ENCODE peak calls at places on chromosome 6, in four cellular contexts. A is K562, S is GM12878, O is HepG2. F is an unnamed sample.

GRCh38 chr6:31578461-31579118 is 3.2 kb downstream of the TNF start:
- DNase-seq in A (no peak), S (no peak), O (no peak), F (no peak)

GRCh38 chr6:23027281-23027680 is 457.9 kb downstream of the HDGFL1 start:
- DNase-seq in A (no peak), O (no peak), S (no peak), F (no peak)

GRCh38 chr6:143607168-143607567 is 70.6 kb upstream of the PHACTR2 start:
- DNase-seq in A (no peak), O (no peak), S (no peak), F (no peak)

GRCh38 chr6:128363424-128363823 is 157.0 kb downstream of the PTPRK start:
- DNase-seq in A (no peak), S (no peak), O (no peak), F (no peak)

GRCh38 chr6:169725270-169726048 is 1.2 kb upstream of the PHF10 start:
- DNase-seq in O (peak; percentile 97), S (no peak), A (peak; percentile 76), F (peak; percentile 60)

GRCh38 chr6:88120635-88121034 is 45.5 kb downstream of the CNR1 start:
- DNase-seq in A (no peak), S (no peak), O (no peak), F (no peak)

GRCh38 chr6:128487055-128487454 is 33.3 kb downstream of the PTPRK start:
- DNase-seq in A (no peak), O (peak; percentile 46), S (no peak), F (no peak)

GRCh38 chr6:84862843-84863242 is 98.4 kb upstream of the TBX18 start:
- DNase-seq in S (no peak), A (no peak), O (no peak), F (no peak)

GRCh38 chr6:157831424-157832249 is 8.6 kb downstream of the SNX9 start:
- DNase-seq in O (no peak), A (no peak), S (no peak), F (no peak)

GRCh38 chr6:44257007-44257752 is at the start of gene SLC35B2:
- DNase-seq in O (peak; percentile 88), S (no peak), A (peak; percentile 93), F (peak; percentile 48)

GRCh38 chr6:126720326-126720725 is 380.4 kb downstream of the CENPW start:
- DNase-seq in O (no peak), S (no peak), A (no peak), F (no peak)

GRCh38 chr6:56719310-56719709 is 76.6 kb upstream of the DST start:
- DNase-seq in O (peak; percentile 16), A (no peak), S (no peak), F (no peak)

GRCh38 chr6:128252293-128253176 is 267.9 kb downstream of the PTPRK start:
- DNase-seq in O (no peak), S (no peak), A (no peak), F (no peak)

GRCh38 chr6:101458341-101458740 is 64.8 kb downstream of the GRIK2 start:
- DNase-seq in S (no peak), A (no peak), O (no peak), F (no peak)

GRCh38 chr6:44708208-44708607 is 320.7 kb downstream of the CDC5L start:
- DNase-seq in S (no peak), O (no peak), A (no peak), F (no peak)

GRCh38 chr6:118506071-118506638 is 41.9 kb upstream of the PLN start:
- DNase-seq in A (peak; percentile 14), O (no peak), S (no peak), F (no peak)

GRCh38 chr6:38860041-38860440 is 144.9 kb downstream of the DNAH8 start:
- DNase-seq in S (no peak), O (peak; percentile 16), A (no peak), F (no peak)

GRCh38 chr6:111503660-111504059 is 20.6 kb upstream of the REV3L start:
- DNase-seq in S (no peak), A (no peak), O (peak; percentile 35), F (no peak)

GRCh38 chr6:132750455-132751248 is 7.1 kb downstream of the VNN2 start:
- DNase-seq in O (no peak), S (peak; percentile 69), A (no peak), F (no peak)

GRCh38 chr6:37994238-37994637 is 174.7 kb downstream of the ZFAND3 start:
- DNase-seq in O (no peak), S (no peak), A (no peak), F (no peak)

GRCh38 chr6:64266351-64266821 is 630.8 kb downstream of the PHF3 start:
- DNase-seq in O (no peak), A (no peak), S (peak; percentile 79), F (no peak)

GRCh38 chr6:158754738-158755137 is 64.4 kb downstream of the EZR start:
- DNase-seq in A (no peak), O (no peak), S (no peak), F (no peak)

GRCh38 chr6:5235830-5236229 is 24.9 kb downstream of the LYRM4 start:
- DNase-seq in A (no peak), O (peak; percentile 51), S (no peak), F (no peak)

GRCh38 chr6:170007468-170008240 is 256.2 kb downstream of the ERMARD start:
- DNase-seq in A (no peak), S (no peak), O (no peak), F (no peak)

GRCh38 chr6:22544469-22544868 is 24.9 kb upstream of the HDGFL1 start:
- DNase-seq in S (no peak), A (no peak), O (no peak), F (no peak)

GRCh38 chr6:157198425-157199279 is 124.7 kb downstream of the TMEM242 start:
- DNase-seq in A (no peak), S (no peak), O (no peak), F (no peak)

GRCh38 chr6:8628063-8628462 is 192.7 kb upstream of the SLC35B3 start:
- DNase-seq in A (no peak), O (no peak), S (no peak), F (no peak)

GRCh38 chr6:8623441-8623840 is 188.1 kb upstream of the SLC35B3 start:
- DNase-seq in O (no peak), A (no peak), S (no peak), F (no peak)

GRCh38 chr6:8627085-8627861 is 191.9 kb upstream of the SLC35B3 start:
- DNase-seq in O (no peak), S (peak; percentile 12), A (no peak), F (no peak)
- TF ChIP-seq MAX in O (no peak), S (no peak), A (no peak), F (no peak)

DNA sequence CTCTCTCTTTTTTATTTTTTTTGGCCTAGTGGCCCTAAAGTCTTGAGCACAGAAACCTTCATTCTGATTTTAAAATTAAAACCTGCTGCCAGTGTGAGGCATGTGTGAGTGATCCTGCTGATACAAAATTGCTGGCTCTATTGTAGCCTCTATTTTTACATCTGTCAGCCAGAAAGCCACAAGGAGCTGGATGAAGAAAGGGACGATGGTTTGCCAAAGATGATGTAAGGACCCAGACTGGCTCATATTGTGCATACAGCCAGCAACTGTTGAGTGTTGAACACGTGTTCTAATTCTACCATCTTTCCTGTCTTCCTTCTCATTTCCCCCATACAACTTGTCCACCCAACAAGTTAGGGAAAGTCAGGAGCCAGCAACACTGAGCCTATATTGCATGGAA is 40.8 kb upstream of the ATXN1 start:
- DNase-seq in O (no peak), S (no peak), A (no peak), F (no peak)
- TF ChIP-seq JUNB in O (no peak), S (no peak), A (no peak), F (no peak)

DNA sequence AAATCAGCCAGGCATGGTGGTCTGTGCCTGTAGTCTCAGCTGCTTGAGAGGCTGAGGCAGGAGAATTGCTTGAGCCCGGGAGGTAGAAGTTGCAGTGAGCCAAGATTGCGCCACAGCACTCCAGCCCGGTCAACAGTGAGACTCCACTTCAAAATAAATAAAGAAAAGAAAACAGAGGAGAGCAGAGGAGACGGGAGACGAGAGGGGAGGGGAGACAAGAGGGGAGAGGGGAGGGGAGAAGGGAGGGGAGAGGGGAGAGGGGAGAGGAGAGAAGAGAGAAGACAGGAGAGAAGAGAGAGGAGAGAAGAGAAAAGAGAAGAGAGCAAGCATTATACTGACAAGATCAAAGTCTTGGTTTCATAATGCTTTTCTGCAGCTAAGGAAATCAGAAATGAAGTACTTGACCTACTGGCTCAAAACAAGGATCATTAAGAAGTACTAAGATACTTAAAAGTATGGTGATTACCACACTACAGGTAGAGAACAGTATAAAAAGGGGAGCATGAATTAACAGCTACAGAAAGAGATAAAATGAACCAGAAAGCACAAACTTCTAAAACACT is 30.5 kb downstream of the FAM8A1 start:
- DNase-seq in S (no peak), O (peak; percentile 21), A (no peak), F (no peak)
- TF ChIP-seq KDM1A in S (no peak), O (no peak), A (no peak), F (no peak)

GRCh38 chr6:3456794-3457709 is at the start of gene SLC22A23:
- DNase-seq in O (peak; percentile 56), A (peak; percentile 98), S (no peak), F (peak; percentile 71)
- TF ChIP-seq MAX in O (peak; percentile 49), A (peak; percentile 44), S (no peak), F (no peak)

DNA sequence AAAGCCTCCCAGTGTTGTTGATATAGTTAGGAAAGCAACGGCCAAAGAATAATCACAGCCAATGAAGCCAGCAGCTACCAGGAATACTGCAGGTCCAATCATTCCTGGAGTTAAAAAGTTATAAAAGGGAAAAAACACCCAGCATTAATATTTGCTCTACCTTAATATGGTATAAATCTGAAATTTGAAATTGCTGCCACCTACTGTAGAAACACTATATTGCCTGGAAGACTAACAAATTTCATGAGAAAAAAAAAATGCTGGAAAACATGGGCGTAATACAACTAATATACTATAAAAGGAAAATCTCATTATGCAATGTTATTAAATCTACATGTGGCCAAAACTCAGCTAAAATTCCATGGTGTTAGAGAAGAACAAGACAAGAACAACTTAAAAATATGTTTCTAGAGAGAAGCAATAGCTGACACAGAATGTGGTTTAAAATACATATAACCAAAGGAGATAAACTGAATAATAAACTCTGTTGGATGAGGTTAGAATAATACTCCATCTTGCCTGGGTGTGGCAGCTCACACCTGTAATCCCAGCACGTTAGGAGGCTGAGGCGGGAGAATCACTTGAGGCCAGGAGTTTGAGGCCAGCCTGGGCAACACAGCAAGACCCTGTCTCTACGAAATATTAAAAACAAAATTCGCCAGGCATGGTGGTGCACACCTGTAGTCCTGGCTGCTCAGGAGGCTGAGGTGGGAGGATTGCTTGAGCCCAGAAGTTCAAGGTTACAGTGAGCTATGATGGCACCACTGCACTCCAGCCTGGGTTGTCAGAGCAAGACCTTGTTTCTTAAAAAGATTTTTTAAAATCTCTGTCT is 43.1 kb downstream of the SLC17A5 start:
- DNase-seq in S (peak; percentile 23), O (peak; percentile 52), A (no peak), F (no peak)
- TF ChIP-seq JUNB in S (no peak), O (no peak), A (no peak), F (no peak)

GRCh38 chr6:95365454-95365853 is 211.9 kb upstream of the MANEA start:
- DNase-seq in S (no peak), O (no peak), A (no peak), F (no peak)
- TF ChIP-seq KDM1A in S (no peak), O (no peak), A (no peak), F (no peak)

DNA sequence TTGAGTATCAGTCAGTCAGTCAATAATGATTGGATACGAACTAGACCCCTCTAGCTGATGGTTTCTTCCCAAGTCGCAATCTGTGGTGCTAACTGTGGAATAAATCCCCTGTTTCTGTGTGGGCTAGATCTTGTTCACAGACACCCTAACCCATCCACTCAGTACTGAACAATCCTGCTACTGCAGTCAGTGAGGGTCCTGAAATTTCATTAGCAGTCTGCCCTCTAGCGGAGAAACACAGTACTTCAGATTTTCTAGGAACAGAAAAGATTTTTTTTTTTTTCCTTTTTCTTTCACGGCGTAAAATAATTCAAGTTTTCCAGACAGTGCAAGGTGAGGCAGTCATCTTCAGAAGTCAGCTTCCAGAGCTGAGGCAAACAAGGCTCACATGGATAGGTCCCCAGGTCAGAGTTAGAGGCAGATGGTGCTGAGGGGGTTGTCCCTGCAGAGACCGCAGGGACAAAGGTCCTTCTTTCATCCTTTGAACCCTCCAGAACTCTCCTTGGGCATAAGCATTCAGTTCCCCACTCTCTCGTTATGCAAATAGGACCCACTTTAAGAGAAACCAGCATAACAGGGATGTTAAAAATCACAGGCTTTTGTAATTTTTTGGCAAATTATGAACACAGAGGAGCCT is 119.6 kb downstream of the SCML4 start:
- DNase-seq in O (peak; percentile 29), S (no peak), A (peak; percentile 63), F (peak; percentile 9)
- TF ChIP-seq MAX in O (no peak), S (no peak), A (no peak), F (no peak)